ENCODE peak calls at places on chromosomes 7 and 10, in five cellular contexts. K is small intestine, F is dermis microvascular lymphatic vessel endothelial cell, A is epithelial cell of proximal tubule, H is Right ventricle myocardium superior. G is an unnamed sample.

GRCh38 chr10:113052076-113052830 is 102.2 kb downstream of the TCF7L2 start:
- DNase-seq in A (no peak), H (no peak), F (no peak), K (peak), G (no peak)

GRCh38 chr10:47024399-47025252 is 113.4 kb downstream of the PTPN20 start:
- DNase-seq in A (no peak), F (peak), K (peak), H (peak), G (peak)

GRCh38 chr10:74869635-74870034 is 43.2 kb downstream of the KAT6B start:
- DNase-seq in K (no peak), A (no peak), F (no peak), H (no peak), G (no peak)

GRCh38 chr10:97858001-97858439 is 8.4 kb downstream of the GOLGA7B start:
- DNase-seq in F (no peak), K (peak), H (no peak), A (no peak), G (no peak)

GRCh38 chr10:32940321-32941264 is 17.4 kb downstream of the ITGB1 start:
- DNase-seq in F (no peak), H (no peak), K (no peak), A (no peak), G (no peak)

GRCh38 chr7:142468871-142469652 is 211.2 kb upstream of the PRSS58 start:
- DNase-seq in K (no peak), H (no peak), A (no peak), F (no peak), G (no peak)

GRCh38 chr10:79067241-79068202 is 1.2 kb upstream of the ZMIZ1 start:
- DNase-seq in K (peak), F (peak), H (peak), A (no peak), G (peak)

GRCh38 chr10:32175629-32176028 is 119.4 kb upstream of the KIF5B start:
- DNase-seq in H (no peak), A (no peak), K (no peak), F (no peak), G (no peak)

GRCh38 chr10:17348111-17349008 is 106.0 kb downstream of the ST8SIA6 start:
- DNase-seq in H (peak), F (no peak), A (peak), K (peak), G (peak)

GRCh38 chr10:5684971-5685763 is 529 bp downstream of the TASOR2 start:
- DNase-seq in K (peak), H (peak), F (no peak), A (no peak), G (peak)

GRCh38 chr10:71351628-71352319 is 32.7 kb downstream of the SLC29A3 start:
- DNase-seq in A (no peak), K (peak), F (no peak), H (peak), G (peak)

GRCh38 chr7:36563706-36564325 is 160.5 kb downstream of the AOAH start:
- DNase-seq in H (no peak), A (no peak), K (no peak), F (no peak), G (no peak)

GRCh38 chr10:10359263-10359662 is 658.4 kb upstream of the CELF2 start:
- DNase-seq in F (no peak), K (no peak), H (no peak), A (no peak), G (no peak)

GRCh38 chr7:151247016-151247580 is 1.4 kb downstream of the SMARCD3 start:
- DNase-seq in A (no peak), K (no peak), F (no peak), H (no peak), G (peak)

GRCh38 chr10:78263521-78263988 is 229.9 kb downstream of the RPS24 start:
- DNase-seq in A (peak), K (no peak), F (no peak), H (no peak), G (no peak)

GRCh38 chr10:61883376-61883997 is 18.0 kb upstream of the ARID5B start:
- DNase-seq in F (no peak), H (no peak), A (no peak), K (no peak), G (no peak)

GRCh38 chr7:46291064-46291463 is 370.0 kb upstream of the IGFBP3 start:
- DNase-seq in F (no peak), K (no peak), A (no peak), H (no peak), G (no peak)

GRCh38 chr10:120098242-120098930 is 205.9 kb downstream of the SEC23IP start:
- DNase-seq in H (no peak), A (no peak), F (no peak), K (no peak), G (no peak)

GRCh38 chr10:131310054-131310903 is 1.2 kb downstream of the TCERG1L start:
- DNase-seq in K (no peak), A (no peak), H (no peak), F (no peak), G (no peak)

GRCh38 chr7:27961255-27961654 is 219.3 kb downstream of the JAZF1 start:
- DNase-seq in K (no peak), A (peak), H (no peak), F (no peak), G (no peak)

GRCh38 chr7:155455776-155456516 is 2.0 kb upstream of the EN2 start:
- DNase-seq in K (no peak), F (no peak), A (no peak), H (no peak), G (no peak)

GRCh38 chr7:20385121-20385520 is 54.4 kb downstream of the ITGB8 start:
- DNase-seq in F (no peak), H (no peak), K (no peak), A (peak), G (no peak)

GRCh38 chr10:5628798-5629788 is 37.3 kb downstream of the ASB13 start:
- DNase-seq in K (no peak), H (no peak), F (no peak), A (no peak), G (no peak)

GRCh38 chr7:151801782-151802468 is 75.0 kb downstream of the PRKAG2 start:
- DNase-seq in F (no peak), A (no peak), K (peak), H (peak), G (no peak)

GRCh38 chr10:97759157-97759980 is 12.4 kb downstream of the SFRP5 start:
- DNase-seq in F (peak), A (no peak), H (peak), K (peak), G (peak)

GRCh38 chr10:129364949-129365348 is 102.1 kb upstream of the MGMT start:
- DNase-seq in K (no peak), H (no peak), A (no peak), F (no peak), G (no peak)

GRCh38 chr10:126277177-126277576 is 111.1 kb downstream of the ADAM12 start:
- DNase-seq in K (no peak), H (no peak), A (no peak), F (no peak), G (no peak)

GRCh38 chr7:155020996-155021395 is 18.1 kb upstream of the PAXIP1 start:
- DNase-seq in F (no peak), A (no peak), H (no peak), K (no peak), G (no peak)

GRCh38 chr7:45982912-45983719 is 62.0 kb upstream of the IGFBP3 start:
- DNase-seq in H (no peak), A (no peak), K (no peak), F (no peak), G (no peak)

GRCh38 chr10:72595436-72595835 is 30.4 kb downstream of the MICU1 start:
- DNase-seq in K (no peak), A (no peak), H (no peak), F (no peak), G (no peak)

GRCh38 chr10:2150315-2150714 is 413.0 kb upstream of the ADARB2 start:
- DNase-seq in F (no peak), H (no peak), A (no peak), K (no peak), G (no peak)

GRCh38 chr10:47049906-47050305 is 138.7 kb downstream of the PTPN20 start:
- DNase-seq in A (no peak), H (no peak), K (no peak), F (no peak), G (no peak)

GRCh38 chr10:129525408-129525807 is 58.4 kb downstream of the MGMT start:
- DNase-seq in H (no peak), F (no peak), K (no peak), A (no peak), G (peak)

GRCh38 chr10:112553315-112553714 is 106.3 kb downstream of the VTI1A start:
- DNase-seq in H (no peak), A (no peak), F (no peak), K (no peak), G (no peak)

GRCh38 chr10:51170518-51171245 is 96.4 kb downstream of the PRKG1 start:
- DNase-seq in K (no peak), F (no peak), H (no peak), A (no peak), G (no peak)

GRCh38 chr7:157962458-157963306 is 624.9 kb downstream of the PTPRN2 start:
- DNase-seq in F (no peak), A (no peak), H (no peak), K (no peak), G (no peak)

GRCh38 chr10:17200035-17200884 is 1.2 kb downstream of the TRDMT1 start:
- DNase-seq in F (no peak), H (no peak), K (peak), A (no peak), G (no peak)